ENCODE peak calls at places on chromosomes 1 and 21, in ten cellular contexts. N is HL-60, T is Panc1, S is fibroblast of the aortic adventitia, O is HCT116, J is PC-9, V is A549, F is fibroblast of pulmonary artery, A is cardiac muscle cell, E is DND-41. C is an unnamed sample.

GRCh38 chr21:29152936-29153335 is 22.5 kb downstream of the MAP3K7CL start:
- DNase-seq in E (no peak), T (no peak), N (no peak), V (no peak), S (no peak), J (no peak), F (no peak), A (no peak), O (no peak), C (no peak)

GRCh38 chr1:152983234-152983633 is 647 bp upstream of the SPRR1A start:
- DNase-seq in N (no peak), O (no peak), J (peak; percentile 6), V (no peak), S (no peak), T (no peak), E (no peak), A (no peak), F (no peak), C (no peak)

GRCh38 chr1:79285659-79286058 is 279.1 kb upstream of the ADGRL4 start:
- DNase-seq in V (no peak), E (no peak), O (no peak), N (no peak), J (no peak), S (no peak), F (no peak), A (no peak), T (no peak), C (no peak)

GRCh38 chr1:164602142-164602429 is 43.1 kb downstream of the PBX1 start:
- DNase-seq in O (peak; percentile 39), A (no peak), E (no peak), S (no peak), T (no peak), V (no peak), F (no peak), J (peak; percentile 75), N (no peak), C (no peak)

GRCh38 chr1:178874966-178875365 is 4.1 kb upstream of the ANGPTL1 start:
- DNase-seq in S (no peak), F (no peak), V (no peak), T (no peak), O (no peak), J (no peak), E (no peak), A (no peak), N (no peak), C (no peak)

GRCh38 chr1:100448371-100448770 is 89.6 kb upstream of the GPR88 start:
- DNase-seq in S (no peak), V (no peak), O (no peak), N (no peak), J (no peak), A (no peak), T (peak; percentile 12), F (no peak), E (no peak), C (no peak)

GRCh38 chr1:55446351-55446750 is 231.2 kb upstream of the USP24 start:
- DNase-seq in S (peak; percentile 59), O (no peak), T (no peak), N (no peak), A (no peak), J (no peak), V (no peak), F (no peak), E (no peak), C (no peak)

GRCh38 chr1:110556471-110556807 is 37.5 kb upstream of the KCNA10 start:
- DNase-seq in O (no peak), S (no peak), E (no peak), N (no peak), A (no peak), T (no peak), V (no peak), J (no peak), F (no peak), C (no peak)

GRCh38 chr1:5637171-5637570 is 355.1 kb downstream of the NPHP4 start:
- DNase-seq in T (no peak), F (no peak), O (peak; percentile 18), V (peak; percentile 7), J (no peak), S (no peak), N (no peak), E (peak; percentile 27), A (no peak), C (no peak)

GRCh38 chr21:43866233-43866632 is 1.2 kb downstream of the AGPAT3 start:
- DNase-seq in J (no peak), N (no peak), E (peak; percentile 73), T (no peak), S (peak; percentile 65), F (peak; percentile 36), O (no peak), A (peak; percentile 39), V (no peak), C (peak; percentile 33)

GRCh38 chr1:110433803-110434202 is 17.1 kb upstream of the PROK1 start:
- DNase-seq in E (no peak), F (peak; percentile 35), T (no peak), S (peak; percentile 30), V (peak; percentile 64), O (peak; percentile 51), J (peak; percentile 87), N (peak; percentile 77), A (peak; percentile 45), C (no peak)

GRCh38 chr1:206967096-206967851 is 3.0 kb downstream of the FCAMR start:
- DNase-seq in T (no peak), N (peak; percentile 81), A (no peak), O (no peak), J (no peak), E (peak; percentile 61), F (peak; percentile 55), S (peak; percentile 20), V (no peak), C (no peak)

GRCh38 chr1:206589206-206589605 is 23.1 kb downstream of the EIF2D start:
- DNase-seq in T (no peak), A (no peak), F (peak; percentile 97), J (no peak), N (no peak), E (no peak), O (no peak), S (peak; percentile 89), V (no peak), C (peak; percentile 65)

DNA sequence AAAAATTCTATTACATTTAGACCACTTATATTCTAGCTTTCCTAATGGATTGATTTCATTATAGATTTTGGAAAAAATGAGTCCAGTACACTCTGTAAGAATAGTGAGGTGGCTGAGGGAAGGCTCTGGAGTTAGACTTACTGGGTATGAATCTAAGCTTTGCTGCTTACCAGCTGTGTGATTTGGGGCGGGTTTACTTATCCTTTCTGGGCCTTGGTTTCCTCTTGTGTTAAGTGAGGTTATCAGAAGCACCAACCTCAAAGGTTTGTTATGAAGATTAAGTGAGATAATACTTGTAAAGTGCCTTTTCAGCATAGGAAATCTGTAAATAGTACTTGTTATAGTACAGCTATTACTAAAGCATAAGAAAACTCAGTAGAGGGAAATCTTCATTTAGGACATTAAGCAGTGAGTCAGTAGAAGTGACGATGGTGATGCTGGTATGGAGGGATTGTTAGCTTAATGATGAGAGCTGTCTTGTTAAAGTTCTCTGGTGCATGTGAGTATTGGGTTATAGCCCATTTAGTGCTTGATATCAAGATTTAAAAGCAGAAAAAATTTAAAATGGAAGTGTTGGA is 12.1 kb downstream of the HHAT start:
- DNase-seq in N (no peak), J (no peak), V (no peak), E (no peak), A (no peak), S (no peak), T (no peak), F (no peak), O (no peak), C (no peak)
- H3K4me3 ChIP-seq in N (no peak overlapping the region), J (no peak overlapping the region), V (no peak overlapping the region), E (no peak overlapping the region), A (no peak overlapping the region), S (no peak overlapping the region), T (no peak overlapping the region), F (no peak overlapping the region), O (no peak overlapping the region), C (no peak overlapping the region)

GRCh38 chr1:247387500-247387899 is 28.5 kb upstream of the NLRP3 start:
- DNase-seq in S (no peak), V (no peak), T (no peak), J (no peak), O (no peak), N (no peak), F (no peak), E (no peak), A (no peak), C (no peak)

GRCh38 chr1:247387096-247387495 is 28.9 kb upstream of the NLRP3 start:
- DNase-seq in V (no peak), E (no peak), J (no peak), N (no peak), O (no peak), F (no peak), S (no peak), T (no peak), A (no peak), C (no peak)

GRCh38 chr1:247392088-247392487 is 23.9 kb upstream of the NLRP3 start:
- DNase-seq in E (no peak), A (no peak), S (no peak), F (no peak), V (no peak), J (no peak), O (no peak), N (no peak), T (no peak), C (no peak)

GRCh38 chr1:247390116-247390791 is 25.7 kb upstream of the NLRP3 start:
- DNase-seq in N (peak; percentile 92), O (peak; percentile 57), A (peak; percentile 81), V (peak; percentile 75), E (peak; percentile 81), F (peak; percentile 92), J (peak; percentile 75), S (peak; percentile 80), T (peak; percentile 61), C (no peak)

DNA sequence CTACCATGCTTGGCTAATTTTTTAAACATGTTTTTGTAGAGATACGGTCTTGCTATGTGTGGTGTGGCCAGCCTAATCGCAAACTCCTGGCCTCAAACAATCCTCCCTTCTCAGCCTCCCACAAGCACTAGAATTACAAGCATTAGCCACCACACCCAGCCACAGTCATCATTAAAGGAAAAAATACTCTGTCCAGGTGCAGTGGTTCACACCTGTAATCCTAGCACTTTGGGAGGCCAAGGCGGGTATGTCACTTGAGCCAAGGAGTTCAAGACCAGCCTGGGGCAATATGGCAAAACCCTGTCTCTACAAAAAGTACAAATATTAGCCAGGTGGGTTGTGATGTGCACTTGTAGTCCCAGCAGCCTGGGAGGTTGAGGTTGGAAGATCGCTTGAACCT is 25.0 kb upstream of the NLRP3 start:
- DNase-seq in V (no peak), A (no peak), O (no peak), S (no peak), T (no peak), E (no peak), F (no peak), J (no peak), N (no peak), C (no peak)
- TF ChIP-seq CTCF in V (no peak), A (no peak), O (no peak), S (no peak), T (no peak), E (no peak), F (no peak), J (no peak), N (no peak), C (no peak)

GRCh38 chr1:39159224-39160036 is 45.1 kb upstream of the MACF1 start:
- DNase-seq in F (peak; percentile 77), A (no peak), N (no peak), J (peak; percentile 81), O (peak; percentile 28), E (no peak), S (peak; percentile 77), V (no peak), T (no peak), C (no peak)
- H3K4me3 ChIP-seq in F (no peak overlapping the region), A (no peak overlapping the region), N (no peak overlapping the region), J (no peak overlapping the region), O (no peak overlapping the region), E (no peak overlapping the region), S (no peak overlapping the region), V (peak overlapping the region; percentile 48), T (peak overlapping the region; percentile 23), C (no peak overlapping the region)

GRCh38 chr21:45102391-45102932 is 28.1 kb downstream of the ADARB1 start:
- DNase-seq in F (peak; percentile 76), S (peak; percentile 77), T (no peak), A (no peak), O (peak; percentile 26), V (peak; percentile 37), J (peak; percentile 33), E (no peak), N (no peak), C (peak; percentile 39)
- TF ChIP-seq CTCF in F (peak; percentile 38), S (peak; percentile 51), T (peak; percentile 40), A (peak; percentile 37), O (peak; percentile 51), V (peak; percentile 8), J (peak; percentile 41), E (peak; percentile 33), N (no peak), C (peak; percentile 12)

C was measured in HFF-Myc.